ENCODE peak calls at places on chromosomes 12 and 14, in six cellular contexts. O is CD4-positive, alpha-beta T cell; Y is AG10803; S is epithelial cell of esophagus; C is Calu3; B is fibroblast of villous mesenchyme. G is an unnamed sample.

GRCh38 chr14:55107766-55108554 is 21.1 kb upstream of the LGALS3 start:
- DNase-seq in S (peak; percentile 92), C (peak; percentile 82), Y (peak; percentile 98), O (peak; percentile 27), B (peak; percentile 95), G (no peak)

GRCh38 chr12:57089259-57090245 is 638 bp downstream of the NAB2 start:
- DNase-seq in B (peak; percentile 75), S (peak; percentile 42), Y (peak; percentile 49), C (peak; percentile 68), O (no peak), G (peak; percentile 67)

GRCh38 chr12:85920324-85920947 is 46.3 kb downstream of the NTS start:
- DNase-seq in O (no peak), B (peak; percentile 32), S (peak; percentile 37), Y (peak; percentile 7), C (no peak), G (no peak)

GRCh38 chr12:4137015-4137414 is 136.5 kb upstream of the CCND2 start:
- DNase-seq in S (no peak), Y (no peak), C (no peak), B (no peak), O (no peak), G (no peak)

GRCh38 chr12:30823140-30823669 is 68.5 kb upstream of the CAPRIN2 start:
- DNase-seq in O (no peak), Y (no peak), S (no peak), C (no peak), B (no peak), G (peak; percentile 55)

GRCh38 chr12:51471465-51471864 is 46.8 kb downstream of the SLC4A8 start:
- DNase-seq in S (no peak), B (no peak), Y (no peak), C (no peak), O (no peak), G (no peak)

GRCh38 chr14:73783107-73783727 is 68.4 kb upstream of the PTGR2 start:
- DNase-seq in B (peak; percentile 63), O (no peak), C (no peak), Y (no peak), S (no peak), G (peak; percentile 48)

GRCh38 chr12:132432721-132433577 is 57.0 kb upstream of the FBRSL1 start:
- DNase-seq in Y (peak; percentile 13), O (no peak), C (no peak), B (no peak), S (no peak), G (no peak)

GRCh38 chr14:49692191-49692757 is 646 bp upstream of the KLHDC1 start:
- DNase-seq in O (no peak), S (no peak), Y (no peak), B (peak; percentile 37), C (no peak), G (no peak)

GRCh38 chr14:92638904-92639303 is 109.5 kb downstream of the LGMN start:
- DNase-seq in O (no peak), Y (no peak), B (no peak), C (no peak), S (no peak), G (no peak)

GRCh38 chr12:59736786-59737185 is 141.0 kb downstream of the SLC16A7 start:
- DNase-seq in S (peak; percentile 77), C (peak; percentile 9), Y (peak; percentile 94), B (peak; percentile 78), O (no peak), G (no peak)

GRCh38 chr14:52801014-52801708 is 9.8 kb upstream of the GNPNAT1 start:
- DNase-seq in C (no peak), B (peak; percentile 55), Y (peak; percentile 76), S (peak; percentile 66), O (no peak), G (no peak)

GRCh38 chr12:69036533-69036932 is 103.6 kb upstream of the CPM start:
- DNase-seq in S (no peak), C (no peak), B (no peak), O (no peak), Y (no peak), G (no peak)

GRCh38 chr12:124524231-124524925 is 43.0 kb downstream of the NCOR2 start:
- DNase-seq in O (no peak), Y (peak; percentile 93), S (peak; percentile 54), C (peak; percentile 37), B (peak; percentile 88), G (no peak)

GRCh38 chr12:70709022-70709421 is 71.8 kb upstream of the PTPRB start:
- DNase-seq in Y (no peak), C (no peak), O (no peak), B (no peak), S (no peak), G (no peak)

GRCh38 chr14:102917469-102918211 is 4.8 kb upstream of the AMN start:
- DNase-seq in O (peak; percentile 40), S (peak; percentile 31), Y (peak; percentile 25), C (peak; percentile 32), B (peak; percentile 60), G (peak; percentile 57)

GRCh38 chr12:108633534-108634224 is at the start of gene SELPLG:
- DNase-seq in B (no peak), O (peak; percentile 80), S (no peak), Y (no peak), C (no peak), G (no peak)

GRCh38 chr14:76812093-76812421 is 625 bp downstream of the ANGEL1 start:
- DNase-seq in O (no peak), C (no peak), B (no peak), Y (no peak), S (peak; percentile 15), G (no peak)

GRCh38 chr14:76811561-76811960 is 1.1 kb downstream of the ANGEL1 start:
- DNase-seq in Y (peak; percentile 56), O (no peak), S (no peak), C (no peak), B (peak; percentile 2), G (no peak)

GRCh38 chr14:76810525-76810924 is 2.2 kb downstream of the ANGEL1 start:
- DNase-seq in Y (no peak), C (no peak), B (peak; percentile 2), S (no peak), O (no peak), G (no peak)

GRCh38 chr14:76810953-76811400 is 1.7 kb downstream of the ANGEL1 start:
- DNase-seq in S (peak; percentile 42), C (peak; percentile 12), Y (peak; percentile 47), B (peak; percentile 48), O (no peak), G (no peak)

GRCh38 chr14:76812422-76813383 is at the start of gene ANGEL1:
- DNase-seq in Y (peak; percentile 93), C (peak; percentile 97), S (peak; percentile 97), B (peak; percentile 93), O (peak; percentile 98), G (peak; percentile 96)
- TF ChIP-seq CTCF in Y (no peak), C (no peak), S (no peak), B (no peak), O (no peak), G (no peak)

DNA sequence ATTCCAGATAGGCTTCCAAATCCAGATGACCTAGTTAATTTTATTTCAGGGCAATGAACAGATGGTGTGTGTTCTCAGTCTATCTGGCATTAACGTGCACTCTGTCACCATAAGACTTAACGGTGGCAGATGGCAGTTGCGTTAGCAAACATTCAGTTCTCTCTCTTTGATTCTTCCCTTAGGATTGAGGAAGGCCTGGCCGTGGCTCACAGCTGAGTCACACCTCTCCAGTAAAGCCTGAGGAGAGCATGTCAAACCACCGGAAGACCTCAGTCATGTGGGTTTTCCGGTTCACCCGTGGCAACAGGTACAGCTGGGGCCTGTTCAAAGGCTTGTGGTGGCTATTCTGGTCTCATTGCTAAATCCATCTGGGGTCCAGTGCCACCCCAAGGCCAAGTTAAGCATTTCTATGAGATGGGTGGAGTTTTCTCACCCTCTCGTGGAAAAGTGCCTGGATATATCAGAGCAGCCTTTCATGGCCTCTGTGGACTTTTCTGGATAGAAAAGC is 545.1 kb upstream of the ATP2B1 start:
- DNase-seq in S (peak; percentile 97), Y (peak; percentile 93), B (peak; percentile 85), C (peak; percentile 49), O (peak; percentile 9), G (no peak)
- TF ChIP-seq CTCF in S (no peak), Y (peak; percentile 49), B (peak; percentile 32), C (no peak), O (no peak), G (no peak)

GRCh38 chr12:127355061-127355820 is 911.7 kb upstream of the TMEM132C start:
- DNase-seq in C (no peak), B (no peak), O (no peak), Y (peak; percentile 28), S (peak; percentile 66), G (no peak)
- TF ChIP-seq CTCF in C (no peak), B (peak; percentile 26), O (no peak), Y (peak; percentile 70), S (no peak), G (peak; percentile 53)

DNA sequence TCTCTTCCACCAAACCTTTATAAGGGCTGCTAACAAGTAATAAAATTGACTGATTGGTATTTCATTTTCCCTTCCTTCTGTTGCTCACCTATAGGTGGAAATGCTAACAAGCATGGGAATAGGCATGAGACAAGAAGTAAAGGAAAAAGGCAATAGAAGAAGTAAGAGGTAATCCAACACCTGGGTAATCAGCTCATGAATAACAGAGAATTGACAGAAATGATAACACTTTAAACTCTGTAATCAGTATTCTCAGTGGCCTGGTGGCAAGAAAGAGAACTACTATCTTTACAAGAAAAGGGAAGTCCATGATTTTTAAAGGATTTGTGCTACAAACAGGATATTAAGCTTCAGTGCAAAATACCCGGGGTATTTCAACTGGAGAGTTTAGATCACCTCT is 737.8 kb downstream of the RERGL start:
- DNase-seq in B (no peak), Y (no peak), O (no peak), C (no peak), S (no peak), G (no peak)
- TF ChIP-seq CTCF in B (no peak), Y (no peak), O (no peak), C (no peak), S (no peak), G (peak; percentile 51)